ENCODE peak calls at places on chromosomes 4 and X, in six cellular contexts. I, L, A, Z, Q and B are unnamed samples.
A peak's percentile ranks its signal among the peaks of the same experiment; 100 is the strongest.

GRCh38 chr4:41990029-41990382 is 324 bp upstream of the SLC30A9 start:
- DNase-seq in I (no peak), L (no peak), A (no peak), Z (no peak), Q (no peak), B (no peak)

GRCh38 chrX:107204063-107204605 is 2.1 kb downstream of the NUP62CL start:
- DNase-seq in I (no peak), L (no peak), A (no peak), Z (no peak), Q (no peak), B (no peak)

GRCh38 chr4:165398570-165398969 is 19.8 kb downstream of the CPE start:
- DNase-seq in I (peak; percentile 3), L (peak; percentile 8), A (no peak), Z (peak; percentile 12), Q (no peak), B (peak; percentile 74)

GRCh38 chr4:126051709-126052424 is 737.1 kb downstream of the FAT4 start:
- DNase-seq in I (peak; percentile 55), L (no peak), A (peak; percentile 36), Z (peak; percentile 25), Q (no peak), B (peak; percentile 84)

GRCh38 chrX:129606918-129607317 is 47.8 kb downstream of the APLN start:
- DNase-seq in I (peak; percentile 57), L (no peak), A (peak; percentile 47), Z (peak; percentile 31), Q (no peak), B (peak; percentile 65)

GRCh38 chr4:188432328-188432727 is 293.1 kb downstream of the TRIML1 start:
- DNase-seq in I (no peak), L (no peak), A (no peak), Z (no peak), Q (no peak), B (no peak)

GRCh38 chrX:38220936-38221386 is 290 bp upstream of the SRPX start:
- DNase-seq in I (no peak), L (no peak), A (no peak), Z (no peak), Q (no peak), B (no peak)

GRCh38 chrX:132023896-132024386 is 839 bp downstream of the STK26 start:
- DNase-seq in I (no peak), L (no peak), A (no peak), Z (peak; percentile 37), Q (no peak), B (no peak)

GRCh38 chrX:119015407-119016242 is 41.2 kb downstream of the LONRF3 start:
- DNase-seq in I (peak; percentile 92), L (peak; percentile 42), A (peak; percentile 91), Z (peak; percentile 94), Q (no peak), B (no peak)

GRCh38 chr4:47839259-47839658 is 1.4 kb upstream of the CORIN start:
- DNase-seq in I (peak; percentile 29), L (no peak), A (peak; percentile 55), Z (peak; percentile 20), Q (no peak), B (peak; percentile 14)

GRCh38 chrX:132119821-132120220 is 8.0 kb downstream of the FRMD7 start:
- DNase-seq in I (no peak), L (no peak), A (peak; percentile 3), Z (peak; percentile 19), Q (no peak), B (no peak)

GRCh38 chr4:162909952-162910351 is 256.7 kb downstream of the NAF1 start:
- DNase-seq in I (no peak), L (no peak), A (no peak), Z (no peak), Q (no peak), B (no peak)

GRCh38 chr4:3816256-3816825 is 50.2 kb downstream of the ADRA2C start:
- DNase-seq in I (no peak), L (no peak), A (no peak), Z (no peak), Q (no peak), B (no peak)

GRCh38 chrX:119417842-119418241 is 18.7 kb downstream of the SLC25A43 start:
- DNase-seq in I (no peak), L (no peak), A (no peak), Z (no peak), Q (no peak), B (peak; percentile 31)

GRCh38 chrX:100682939-100683338 is 38.9 kb downstream of the SRPX2 start:
- DNase-seq in I (no peak), L (no peak), A (no peak), Z (no peak), Q (no peak), B (no peak)

GRCh38 chr4:139144911-139145551 is 32.0 kb downstream of the ELF2 start:
- DNase-seq in I (peak; percentile 43), L (no peak), A (peak; percentile 1), Z (no peak), Q (no peak), B (no peak)

GRCh38 chr4:82223715-82224114 is 150.1 kb downstream of the HNRNPD start:
- DNase-seq in I (no peak), L (no peak), A (no peak), Z (no peak), Q (no peak), B (peak; percentile 76)

GRCh38 chr4:61556277-61556676 is 356.2 kb downstream of the ADGRL3 start:
- DNase-seq in I (no peak), L (no peak), A (no peak), Z (no peak), Q (no peak), B (no peak)

GRCh38 chr4:105683038-105683437 is 25.5 kb downstream of the INTS12 start:
- DNase-seq in I (no peak), L (no peak), A (no peak), Z (peak; percentile 63), Q (no peak), B (no peak)

GRCh38 chr4:133775881-133776280 is 425.7 kb downstream of the PABPC4L start:
- DNase-seq in I (peak; percentile 54), L (no peak), A (peak; percentile 48), Z (peak; percentile 19), Q (no peak), B (no peak)

GRCh38 chrX:100368167-100368566 is 41.9 kb downstream of the PCDH19 start:
- DNase-seq in I (peak; percentile 2), L (no peak), A (no peak), Z (peak; percentile 16), Q (no peak), B (no peak)

GRCh38 chr4:184756399-184756798 is 22.5 kb upstream of the CENPU start:
- DNase-seq in I (peak; percentile 41), L (no peak), A (peak; percentile 13), Z (peak; percentile 8), Q (no peak), B (no peak)

GRCh38 chrX:103688949-103689348 is 2.5 kb upstream of the MORF4L2 start:
- DNase-seq in I (peak; percentile 48), L (no peak), A (peak; percentile 35), Z (peak; percentile 30), Q (no peak), B (peak; percentile 54)